ENCODE peak calls at places on chromosomes 7 and 10, in nine cellular contexts. P is HepG2, K is SK-N-SH, G is K562, U is Panc1, N is GM23338, I is A549, Q is HCT116, S is GM12878. R is an unnamed sample.

GRCh38 chr7:42233166-42233565 is 3.8 kb downstream of the GLI3 start:
- DNase-seq in P (no peak), K (no peak), G (no peak), U (no peak), N (no peak), I (no peak), Q (no peak), S (no peak), R (no peak)

GRCh38 chr7:129271500-129272355 is 46.9 kb downstream of the AHCYL2 start:
- DNase-seq in P (peak; percentile 64), K (peak; percentile 57), G (peak; percentile 83), U (peak; percentile 47), N (peak; percentile 90), I (peak; percentile 28), Q (peak; percentile 38), S (peak; percentile 21), R (peak; percentile 74)

GRCh38 chr10:29780096-29780495 is 145.3 kb upstream of the SVIL start:
- DNase-seq in P (no peak), K (no peak), G (no peak), U (no peak), N (no peak), I (no peak), Q (no peak), S (no peak), R (no peak)

GRCh38 chr7:94449151-94449725 is 54.5 kb downstream of the COL1A2 start:
- DNase-seq in P (peak; percentile 45), K (peak; percentile 49), G (peak; percentile 24), U (no peak), N (peak; percentile 63), I (peak; percentile 28), Q (peak; percentile 32), S (peak; percentile 8), R (no peak)

GRCh38 chr7:26993816-26994810 is 101.7 kb downstream of the HOXA1 start:
- DNase-seq in P (no peak), K (no peak), G (no peak), U (no peak), N (no peak), I (no peak), Q (no peak), S (no peak), R (no peak)

GRCh38 chr10:123144697-123145541 is 3.0 kb upstream of the HMX2 start:
- DNase-seq in P (no peak), K (peak; percentile 74), G (peak; percentile 59), U (no peak), N (peak; percentile 67), I (no peak), Q (no peak), S (no peak), R (no peak)

GRCh38 chr7:47762207-47762606 is 180.3 kb upstream of the TNS3 start:
- DNase-seq in P (no peak), K (no peak), G (no peak), U (no peak), N (no peak), I (no peak), Q (no peak), S (no peak), R (no peak)

GRCh38 chr10:85642082-85642420 is 724.5 kb downstream of the GRID1 start:
- DNase-seq in P (no peak), K (no peak), G (no peak), U (no peak), N (no peak), I (no peak), Q (no peak), S (no peak), R (no peak)

GRCh38 chr7:116704650-116705049 is 32.7 kb downstream of the MET start:
- DNase-seq in P (no peak), K (no peak), G (no peak), U (no peak), N (no peak), I (no peak), Q (no peak), S (no peak), R (no peak)

GRCh38 chr10:61211468-61211867 is 241.7 kb downstream of the TMEM26 start:
- DNase-seq in P (no peak), K (no peak), G (peak; percentile 44), U (no peak), N (peak; percentile 6), I (no peak), Q (no peak), S (no peak), R (no peak)

GRCh38 chr10:113236998-113237397 is 287.0 kb downstream of the TCF7L2 start:
- DNase-seq in P (no peak), K (no peak), G (no peak), U (no peak), N (no peak), I (no peak), Q (no peak), S (no peak), R (no peak)

GRCh38 chr10:123804716-123805115 is 86.9 kb downstream of the CPXM2 start:
- DNase-seq in P (no peak), K (no peak), G (no peak), U (no peak), N (no peak), I (no peak), Q (no peak), S (no peak), R (no peak)

GRCh38 chr10:1399431-1400120 is 337.7 kb downstream of the ADARB2 start:
- DNase-seq in P (no peak), K (peak; percentile 31), G (no peak), U (no peak), N (no peak), I (no peak), Q (no peak), S (no peak), R (no peak)

GRCh38 chr7:1706721-1707613 is 36.9 kb downstream of the ELFN1 start:
- DNase-seq in P (no peak), K (peak; percentile 45), G (no peak), U (no peak), N (no peak), I (no peak), Q (no peak), S (no peak), R (no peak)

GRCh38 chr7:1705856-1706255 is 35.8 kb downstream of the ELFN1 start:
- DNase-seq in P (no peak), K (peak; percentile 32), G (no peak), U (no peak), N (no peak), I (no peak), Q (no peak), S (no peak), R (no peak)

GRCh38 chr7:1705339-1705738 is 35.3 kb downstream of the ELFN1 start:
- DNase-seq in P (no peak), K (peak; percentile 38), G (no peak), U (no peak), N (no peak), I (no peak), Q (no peak), S (no peak), R (no peak)

GRCh38 chr7:1707756-1708611 is 37.9 kb downstream of the ELFN1 start:
- DNase-seq in P (no peak), K (peak; percentile 48), G (no peak), U (no peak), N (no peak), I (no peak), Q (no peak), S (no peak), R (no peak)

GRCh38 chr7:1706381-1706720 is 36.3 kb downstream of the ELFN1 start:
- DNase-seq in P (no peak), K (no peak), G (no peak), U (no peak), N (no peak), I (no peak), Q (no peak), S (no peak), R (no peak)
- TF ChIP-seq REST in P (no peak), K (no peak), G (no peak), U (no peak), N (no peak), I (no peak), Q (no peak), S (no peak), R (no peak)

DNA sequence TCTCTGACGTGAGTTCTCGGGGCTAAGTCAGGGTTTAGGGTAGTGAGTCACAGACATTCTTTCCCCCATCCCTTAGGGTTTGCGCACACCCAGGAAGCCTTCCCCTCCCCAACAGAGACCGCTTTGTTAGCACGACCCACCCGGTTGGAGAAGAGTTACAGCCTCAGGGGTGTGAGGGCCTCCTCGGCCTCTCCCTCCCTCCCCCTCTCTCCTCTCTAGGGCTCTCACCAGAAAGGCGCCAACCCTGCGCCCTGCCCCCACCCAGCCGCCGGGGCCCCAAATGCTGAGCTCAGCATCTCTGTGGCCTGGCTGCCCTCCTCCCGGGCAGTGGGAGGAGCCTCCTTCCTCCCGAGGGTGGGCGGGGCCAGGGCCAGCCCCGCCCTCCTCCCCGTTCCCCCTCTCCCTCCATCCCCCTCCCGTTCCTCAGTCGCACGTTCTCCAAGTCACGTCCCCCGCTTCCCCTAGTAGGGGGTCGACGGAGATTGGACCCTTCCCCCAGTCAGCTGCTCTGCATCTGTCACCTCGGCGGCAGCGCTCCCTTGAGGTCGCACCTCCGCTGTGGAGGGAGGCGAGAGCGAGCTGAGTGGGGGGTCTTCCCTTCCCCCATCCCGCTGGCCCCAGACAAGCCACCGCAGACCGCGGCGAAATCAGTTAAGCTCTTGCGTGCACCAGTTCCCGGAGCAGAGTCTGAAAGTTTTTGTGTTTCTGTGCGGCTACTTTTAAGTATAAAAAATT is 13.0 kb upstream of the DDIT4 start:
- DNase-seq in P (peak; percentile 88), K (peak; percentile 95), G (peak; percentile 95), U (no peak), N (peak; percentile 97), I (peak; percentile 91), Q (no peak), S (peak; percentile 88), R (peak; percentile 51)
- TF ChIP-seq REST in P (no peak), K (no peak), G (peak; percentile 77), U (no peak), N (no peak), I (no peak), Q (no peak), S (no peak), R (no peak)

DNA sequence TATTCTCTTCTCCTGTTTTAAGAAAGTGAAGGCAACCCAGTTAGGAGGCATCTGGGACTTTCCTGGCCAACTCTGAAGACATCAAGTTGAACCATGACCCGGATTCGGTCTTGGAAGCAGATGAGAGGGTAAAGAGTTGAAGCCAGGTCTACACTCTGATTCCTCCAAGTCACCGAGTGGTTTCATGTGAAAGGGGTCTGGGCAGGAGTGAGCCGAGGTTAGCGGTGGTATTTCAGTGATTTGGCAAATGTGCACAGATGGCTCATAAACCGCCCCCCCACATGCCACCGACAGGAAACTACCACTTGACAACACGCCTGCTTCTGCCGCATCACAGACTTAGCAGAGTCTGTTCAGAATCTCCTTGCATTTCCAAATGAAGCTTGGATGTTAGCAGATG is 11.3 kb upstream of the REPIN1 start:
- DNase-seq in P (no peak), K (no peak), G (no peak), U (no peak), N (no peak), I (no peak), Q (no peak), S (no peak), R (no peak)
- TF ChIP-seq REST in P (no peak), K (no peak), G (no peak), U (no peak), N (no peak), I (no peak), Q (no peak), S (no peak), R (no peak)

DNA sequence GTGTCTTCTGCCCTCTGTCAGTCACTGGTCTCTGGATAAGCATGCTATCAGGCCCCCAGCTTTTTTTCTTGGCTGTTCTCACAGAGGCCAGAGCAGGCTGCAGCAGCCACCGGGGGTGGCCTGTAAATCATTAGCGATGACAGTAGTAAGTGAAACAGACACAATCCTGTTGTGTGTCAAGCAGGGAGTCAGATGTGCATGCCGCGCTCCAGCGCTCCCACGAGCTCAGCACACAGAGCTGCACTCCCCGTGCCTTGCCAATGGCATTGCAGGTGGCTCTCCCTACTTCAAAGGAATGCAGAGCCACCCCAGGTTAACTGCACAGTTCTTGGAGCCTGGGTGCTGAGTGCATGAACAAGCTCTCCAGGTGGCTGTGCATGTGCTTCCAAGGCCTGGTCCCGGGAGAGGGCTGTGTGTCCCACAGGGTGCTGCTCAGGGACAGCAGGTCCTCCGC is 226.1 kb downstream of the GLRX3 start:
- DNase-seq in P (no peak), K (peak; percentile 90), G (no peak), U (no peak), N (no peak), I (no peak), Q (no peak), S (no peak), R (no peak)
- TF ChIP-seq REST in P (no peak), K (no peak), G (no peak), U (no peak), N (no peak), I (no peak), Q (no peak), S (no peak), R (no peak)

R was measured in HL-60.